ENCODE peak calls at places on chromosomes 2 and 18, in seven cellular contexts. S, M, Y, O, V, B and U are unnamed samples.

GRCh38 chr2:159518321-159519005 is 97.9 kb downstream of the BAZ2B start:
- DNase-seq in S (no peak), V (no peak), O (no peak), B (no peak), Y (no peak), M (no peak), U (no peak)

GRCh38 chr2:113240915-113241911 is 37.5 kb downstream of the PAX8 start:
- DNase-seq in S (no peak), Y (peak), B (peak), M (peak), V (peak), O (no peak), U (no peak)

GRCh38 chr18:9902832-9903231 is 11.0 kb upstream of the VAPA start:
- DNase-seq in B (no peak), V (no peak), O (no peak), M (no peak), Y (no peak), S (no peak), U (no peak)

GRCh38 chr2:67277450-67277849 is 119.7 kb upstream of the ETAA1 start:
- DNase-seq in B (no peak), S (no peak), M (no peak), Y (no peak), O (no peak), V (no peak), U (no peak)

GRCh38 chr18:49944681-49945080 is 131.3 kb upstream of the ACAA2 start:
- DNase-seq in S (no peak), Y (no peak), B (no peak), M (no peak), V (no peak), O (peak), U (no peak)

GRCh38 chr2:234169676-234170075 is 119.2 kb downstream of the SPP2 start:
- DNase-seq in Y (no peak), O (no peak), V (no peak), M (no peak), B (no peak), S (no peak), U (no peak)

GRCh38 chr2:232894251-232894650 is 24.2 kb downstream of the SNORC start:
- DNase-seq in O (no peak), M (no peak), B (no peak), S (no peak), Y (no peak), V (no peak), U (no peak)

GRCh38 chr2:3639653-3640052 is 18.3 kb upstream of the ALLC start:
- DNase-seq in B (no peak), O (no peak), S (no peak), Y (no peak), M (no peak), V (no peak), U (no peak)

GRCh38 chr2:163264376-163264775 is 425.8 kb upstream of the KCNH7 start:
- DNase-seq in V (no peak), Y (no peak), S (no peak), M (peak), O (no peak), B (no peak), U (no peak)

GRCh38 chr18:77093067-77093430 is 39.5 kb downstream of the MBP start:
- DNase-seq in V (no peak), S (no peak), Y (no peak), M (no peak), O (no peak), B (no peak), U (no peak)

GRCh38 chr2:172288603-172289002 is 138.8 kb upstream of the ITGA6 start:
- DNase-seq in Y (peak), V (no peak), S (peak), B (no peak), M (no peak), O (peak), U (peak)